ENCODE peak calls at places on chromosomes 13 and 19, in seven cellular contexts. U is sigmoid colon, F is NB4, S is prostate gland, W is heart left ventricle, E is ovary, O is IMR-90. H is an unnamed sample.
A peak's percentile ranks its signal among the peaks of the same experiment; 100 is the strongest.

GRCh38 chr13:65660696-65661095 is 1569.4 kb downstream of the PCDH9 start:
- DNase-seq in U (no peak), F (no peak), S (no peak), W (no peak), E (no peak), O (peak; percentile 22), H (no peak)

GRCh38 chr19:1860133-1860775 is 3.1 kb downstream of the KLF16 start:
- DNase-seq in U (peak; percentile 86), F (peak; percentile 68), S (no peak), W (no peak), E (peak; percentile 82), O (peak; percentile 81), H (no peak)

GRCh38 chr19:40805258-40805868 is 6.4 kb downstream of the EGLN2 start:
- DNase-seq in U (no peak), F (no peak), S (peak; percentile 74), W (no peak), E (no peak), O (no peak), H (no peak)

GRCh38 chr13:21670006-21670882 is 629 bp upstream of the FGF9 start:
- DNase-seq in U (peak; percentile 74), F (peak; percentile 69), S (no peak), W (peak; percentile 84), E (peak; percentile 63), O (peak; percentile 48), H (no peak)

GRCh38 chr19:12794196-12794921 is 3.1 kb downstream of the JUNB start:
- DNase-seq in U (no peak), F (peak; percentile 33), S (no peak), W (no peak), E (no peak), O (peak; percentile 62), H (peak; percentile 89)

GRCh38 chr13:50161052-50161451 is 145.8 kb downstream of the KCNRG start:
- DNase-seq in U (no peak), F (no peak), S (no peak), W (no peak), E (no peak), O (peak; percentile 56), H (no peak)

GRCh38 chr19:1992759-1993260 is 22.7 kb downstream of the BTBD2 start:
- DNase-seq in U (peak; percentile 64), F (no peak), S (no peak), W (no peak), E (peak; percentile 30), O (no peak), H (no peak)

GRCh38 chr13:32850311-32851052 is 165.7 kb upstream of the KL start:
- DNase-seq in U (no peak), F (no peak), S (no peak), W (no peak), E (no peak), O (no peak), H (no peak)

GRCh38 chr19:47778954-47779351 is 450 bp downstream of the SELENOW start:
- DNase-seq in U (peak; percentile 85), F (no peak), S (peak; percentile 46), W (no peak), E (peak; percentile 52), O (no peak), H (no peak)

GRCh38 chr19:35090160-35090794 is 25.3 kb upstream of the FXYD3 start:
- DNase-seq in U (no peak), F (peak; percentile 47), S (peak; percentile 73), W (no peak), E (peak; percentile 54), O (peak; percentile 53), H (no peak)

DNA sequence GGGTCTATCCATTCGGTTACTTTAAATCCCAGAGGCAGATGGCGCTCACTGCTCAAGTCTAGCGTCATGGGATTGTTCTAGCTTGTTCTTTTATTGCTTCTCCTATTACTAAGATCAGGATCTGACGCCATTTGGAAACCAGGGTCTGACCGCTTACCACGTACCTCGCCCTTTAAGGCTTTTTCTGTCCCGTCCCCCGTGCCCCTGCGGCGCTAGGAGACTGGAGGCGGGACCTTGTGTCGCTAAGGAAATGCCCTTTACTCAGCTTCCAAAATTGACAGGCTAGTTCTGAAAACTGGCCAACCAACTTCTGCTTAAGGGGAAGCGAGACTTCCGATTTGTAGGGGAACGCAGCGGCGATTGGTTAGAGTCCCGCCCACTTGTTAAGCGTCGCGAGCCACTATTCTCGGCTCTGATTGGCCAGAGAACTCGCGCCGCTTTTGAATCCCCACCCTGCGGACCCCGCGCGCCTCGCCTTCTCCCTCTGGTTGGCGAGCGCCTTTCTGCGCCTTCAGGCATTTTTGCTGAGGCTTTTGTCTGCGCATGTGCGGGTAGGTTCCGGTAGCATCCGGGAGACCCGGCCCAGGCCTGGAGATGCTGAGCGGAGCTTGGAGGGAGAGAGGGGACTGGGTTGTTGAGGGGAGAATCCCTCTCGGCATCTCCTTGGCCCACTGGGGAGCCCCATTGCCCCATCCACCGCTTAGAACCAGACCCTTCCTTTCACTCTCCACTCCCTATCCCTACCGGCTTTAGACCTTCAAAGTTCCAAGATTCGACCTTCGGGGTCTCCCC is 3.9 kb upstream of the C19orf84 start:
- DNase-seq in U (peak; percentile 97), F (peak; percentile 99), S (peak; percentile 94), W (peak; percentile 92), E (peak; percentile 86), O (peak; percentile 99), H (no peak)
- TF ChIP-seq POLR2A in U (no peak), F (peak; percentile 49), S (no peak), W (no peak), E (no peak), O (peak; percentile 46), H (no peak)

DNA sequence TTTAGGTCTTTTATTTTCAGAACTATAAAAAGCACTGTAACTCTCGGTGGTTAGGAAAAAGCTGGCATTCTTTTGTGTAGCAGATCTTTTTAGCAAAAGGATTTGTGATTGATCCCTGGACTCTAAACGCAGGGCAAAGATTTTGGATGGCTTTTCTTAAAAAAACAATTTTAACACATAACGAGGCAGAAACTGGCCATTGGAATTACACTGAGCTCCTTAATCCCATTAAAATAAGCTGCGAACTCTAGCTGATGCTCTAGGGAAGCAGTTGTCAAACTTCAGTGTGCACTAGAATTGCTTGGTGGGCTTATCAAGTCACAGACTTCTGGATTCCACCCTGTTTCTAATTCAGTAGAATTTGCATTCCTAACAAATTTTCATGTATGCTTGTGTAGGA is 33.8 kb upstream of the NDFIP2 start:
- DNase-seq in U (no peak), F (no peak), S (no peak), W (no peak), E (no peak), O (no peak), H (no peak)
- TF ChIP-seq POLR2A in U (no peak), F (no peak), S (no peak), W (no peak), E (no peak), O (no peak), H (no peak)

GRCh38 chr19:53365899-53366493 is 491 bp downstream of the ZNF525 start:
- DNase-seq in U (no peak), F (peak; percentile 54), S (peak; percentile 5), W (no peak), E (peak; percentile 36), O (no peak), H (no peak)

GRCh38 chr19:53365134-53365898 is at the start of gene ZNF525:
- DNase-seq in U (peak; percentile 94), F (peak; percentile 91), S (peak; percentile 91), W (peak; percentile 95), E (peak; percentile 94), O (peak; percentile 59), H (no peak)
- TF ChIP-seq POLR2A in U (peak; percentile 53), F (peak; percentile 22), S (peak; percentile 68), W (peak; percentile 33), E (no peak), O (peak; percentile 49), H (no peak)

GRCh38 chr19:46745521-46746280 is at the start of gene FKRP:
- DNase-seq in U (no peak), F (peak; percentile 68), S (no peak), W (no peak), E (peak; percentile 55), O (no peak), H (no peak)
- TF ChIP-seq POLR2A in U (no peak), F (no peak), S (no peak), W (no peak), E (peak; percentile 34), O (no peak), H (no peak)

DNA sequence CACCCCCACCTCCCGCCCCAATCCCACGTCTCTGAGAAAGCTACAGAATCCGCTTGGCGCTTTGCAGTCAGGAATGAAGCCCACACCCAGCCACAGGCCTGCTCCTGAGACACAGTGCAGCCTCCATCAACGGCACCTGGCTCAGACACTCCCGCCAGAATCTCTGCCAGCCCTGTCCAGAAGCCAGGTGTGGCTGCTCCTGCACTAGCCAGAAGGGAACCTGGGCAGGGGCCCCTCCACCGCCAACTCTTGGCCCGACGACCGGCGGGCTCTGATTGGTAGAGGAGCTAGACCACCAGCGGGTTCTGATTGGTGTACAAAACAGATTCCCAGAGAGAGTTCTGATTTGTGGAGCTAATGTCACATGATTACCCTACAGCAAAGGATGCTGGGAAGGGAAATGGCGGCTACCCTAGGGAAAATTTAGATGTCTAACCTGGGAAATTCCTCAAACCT is 2.9 kb upstream of the PPP6R1 start:
- DNase-seq in U (no peak), F (no peak), S (no peak), W (no peak), E (no peak), O (no peak), H (no peak)
- TF ChIP-seq POLR2A in U (no peak), F (no peak), S (no peak), W (no peak), E (no peak), O (no peak), H (no peak)

GRCh38 chr19:10230904-10231623 is at the start of gene S1PR2:
- DNase-seq in U (peak; percentile 92), F (peak; percentile 92), S (peak; percentile 49), W (peak; percentile 90), E (peak; percentile 84), O (peak; percentile 75), H (no peak)
- TF ChIP-seq POLR2A in U (peak; percentile 21), F (peak; percentile 84), S (peak; percentile 23), W (peak; percentile 60), E (peak; percentile 51), O (peak; percentile 86), H (no peak)

GRCh38 chr19:49145485-49146407 is 9.4 kb downstream of the HRC start:
- DNase-seq in U (peak; percentile 83), F (peak; percentile 78), S (peak; percentile 67), W (peak; percentile 87), E (peak; percentile 71), O (peak; percentile 71), H (no peak)

GRCh38 chr19:49140951-49141350 is 14.2 kb downstream of the HRC start:
- DNase-seq in U (no peak), F (no peak), S (no peak), W (no peak), E (no peak), O (no peak), H (no peak)

GRCh38 chr19:49141352-49141751 is 13.8 kb downstream of the HRC start:
- DNase-seq in U (no peak), F (no peak), S (no peak), W (no peak), E (no peak), O (no peak), H (no peak)

GRCh38 chr19:49147923-49148682 is 7.1 kb downstream of the HRC start:
- DNase-seq in U (no peak), F (no peak), S (no peak), W (peak; percentile 60), E (no peak), O (no peak), H (no peak)

GRCh38 chr19:49142866-49143335 is 12.3 kb downstream of the HRC start:
- DNase-seq in U (peak; percentile 95), F (no peak), S (peak; percentile 93), W (peak; percentile 93), E (peak; percentile 63), O (peak; percentile 89), H (peak; percentile 88)
- TF ChIP-seq POLR2A in U (no peak), F (no peak), S (peak; percentile 71), W (peak; percentile 37), E (no peak), O (no peak), H (no peak)

GRCh38 chr13:27621366-27622101 is at the start of gene POLR1D:
- DNase-seq in U (peak; percentile 86), F (peak; percentile 89), S (peak; percentile 88), W (peak; percentile 90), E (peak; percentile 83), O (peak; percentile 65), H (no peak)
- TF ChIP-seq POLR2A in U (peak; percentile 36), F (peak; percentile 97), S (peak; percentile 88), W (peak; percentile 58), E (peak; percentile 62), O (peak; percentile 56), H (peak; percentile 55)